ENCODE peak calls at places on chromosomes 6 and 20, in five cellular contexts. W is AG04450; O is SK-N-SH; S is psoas muscle; R is CD8-positive, alpha-beta memory T cell. N is an unnamed sample.

GRCh38 chr20:24995741-24996448 is 3.3 kb upstream of the APMAP start:
- DNase-seq in W (no peak), O (no peak), S (no peak), R (no peak), N (no peak)

GRCh38 chr20:15511551-15511950 is 1061.7 kb downstream of the KIF16B start:
- DNase-seq in W (no peak), O (no peak), S (no peak), R (no peak), N (no peak)

GRCh38 chr20:53070714-53071392 is 98.7 kb downstream of the TSHZ2 start:
- DNase-seq in W (no peak), O (no peak), S (no peak), R (no peak), N (no peak)

GRCh38 chr6:168302534-168302933 is 17.0 kb downstream of the DACT2 start:
- DNase-seq in W (no peak), O (no peak), S (no peak), R (no peak), N (no peak)

GRCh38 chr6:134111062-134111677 is 58.7 kb upstream of the SLC2A12 start:
- DNase-seq in W (no peak), O (peak; percentile 64), S (no peak), R (peak; percentile 12), N (no peak)

GRCh38 chr6:166626177-166627038 is 643 bp downstream of the RPS6KA2 start:
- DNase-seq in W (no peak), O (peak; percentile 64), S (no peak), R (peak; percentile 16), N (peak; percentile 40)

GRCh38 chr6:113997106-113997505 is 26.2 kb upstream of the HDAC2 start:
- DNase-seq in W (peak; percentile 50), O (no peak), S (no peak), R (no peak), N (no peak)

GRCh38 chr6:117165921-117166499 is 99.3 kb upstream of the VGLL2 start:
- DNase-seq in W (no peak), O (no peak), S (no peak), R (no peak), N (no peak)

GRCh38 chr20:45098096-45098773 is 2.7 kb downstream of the KCNS1 start:
- DNase-seq in W (no peak), O (peak; percentile 71), S (no peak), R (no peak), N (no peak)

GRCh38 chr6:422423-423061 is 31.0 kb downstream of the IRF4 start:
- DNase-seq in W (peak; percentile 89), O (no peak), S (no peak), R (no peak), N (no peak)

GRCh38 chr20:63651942-63652191 is 1.4 kb downstream of the STMN3 start:
- DNase-seq in W (no peak), O (peak; percentile 51), S (no peak), R (peak; percentile 48), N (no peak)

GRCh38 chr6:166348305-166348949 is 6.1 kb upstream of the SFT2D1 start:
- DNase-seq in W (no peak), O (no peak), S (no peak), R (no peak), N (no peak)

GRCh38 chr6:300494-301198 is 8.4 kb downstream of the DUSP22 start:
- DNase-seq in W (no peak), O (no peak), S (no peak), R (no peak), N (no peak)

GRCh38 chr6:25590986-25591385 is 61.0 kb upstream of the SCGN start:
- DNase-seq in W (no peak), O (peak; percentile 25), S (no peak), R (no peak), N (no peak)

GRCh38 chr6:49849121-49849907 is 17.0 kb downstream of the CRISP1 start:
- DNase-seq in W (peak; percentile 18), O (peak; percentile 15), S (no peak), R (no peak), N (no peak)

GRCh38 chr6:122276637-122277036 is 122.8 kb upstream of the HSF2 start:
- DNase-seq in W (no peak), O (no peak), S (no peak), R (no peak), N (no peak)

GRCh38 chr6:52362443-52363221 is 681 bp downstream of the PAQR8 start:
- DNase-seq in W (no peak), O (peak; percentile 72), S (peak; percentile 17), R (peak; percentile 37), N (peak; percentile 47)

GRCh38 chr20:44405246-44405645 is 49.7 kb downstream of the HNF4A start:
- DNase-seq in W (no peak), O (peak; percentile 52), S (no peak), R (no peak), N (no peak)

GRCh38 chr6:32668226-32668747 is 1.8 kb upstream of the HLA-DQB1 start:
- DNase-seq in W (no peak), O (no peak), S (peak; percentile 13), R (peak; percentile 60), N (peak; percentile 28)

GRCh38 chr6:116395647-116396046 is 24.9 kb downstream of the DSE start:
- DNase-seq in W (no peak), O (no peak), S (no peak), R (no peak), N (no peak)

GRCh38 chr6:126228001-126228791 is 111.7 kb upstream of the CENPW start:
- DNase-seq in W (no peak), O (peak; percentile 73), S (no peak), R (no peak), N (no peak)

GRCh38 chr6:112337209-112337638 is 9.9 kb upstream of the RFPL4B start:
- DNase-seq in W (peak; percentile 52), O (peak; percentile 84), S (peak; percentile 31), R (no peak), N (peak; percentile 49)

GRCh38 chr20:3092611-3093379 is 8.3 kb upstream of the AVP start:
- DNase-seq in W (no peak), O (peak; percentile 40), S (peak; percentile 36), R (no peak), N (no peak)

GRCh38 chr6:3825851-3826581 is 23.2 kb upstream of the FAM50B start:
- DNase-seq in W (peak; percentile 90), O (peak; percentile 72), S (peak; percentile 92), R (no peak), N (peak; percentile 92)

DNA sequence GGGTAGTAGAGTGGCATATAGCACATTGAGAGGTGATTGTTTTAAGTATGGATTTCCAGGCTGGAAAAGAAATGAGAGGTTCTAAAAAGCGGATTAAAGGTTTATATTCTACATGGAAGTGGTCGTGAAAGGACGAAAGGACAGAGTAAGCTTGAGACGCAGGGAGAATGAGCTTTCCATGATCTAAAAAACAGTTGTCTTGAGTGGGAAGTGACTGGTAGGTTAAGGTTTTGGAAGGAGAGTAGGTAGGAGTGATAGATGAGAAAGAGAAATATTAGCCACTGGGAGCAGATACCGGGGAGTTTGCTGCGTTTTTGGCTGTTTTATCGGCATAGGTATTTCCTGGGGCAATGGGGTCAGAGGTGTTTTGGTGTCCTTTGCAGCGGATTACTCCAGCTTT is 750.6 kb upstream of the ADGRB3 start:
- DNase-seq in W (no peak), O (no peak), S (no peak), R (no peak), N (no peak)
- H3K9me3 ChIP-seq in W (peaks cover 28% of the 10 kb centered on the region), O (no peaks in the 10 kb centered on the region), S (no peaks in the 10 kb centered on the region), R (no peaks in the 10 kb centered on the region), N (no peaks in the 10 kb centered on the region)

GRCh38 chr6:161327360-161327953 is 53.6 kb upstream of the AGPAT4 start:
- DNase-seq in W (no peak), O (no peak), S (no peak), R (no peak), N (no peak)
- H3K9me3 ChIP-seq in W (peaks cover 13% of the 10 kb centered on the region), O (peaks cover 6% of the 10 kb centered on the region), S (peaks cover 4% of the 10 kb centered on the region), R (no peaks in the 10 kb centered on the region), N (no peaks in the 10 kb centered on the region)

DNA sequence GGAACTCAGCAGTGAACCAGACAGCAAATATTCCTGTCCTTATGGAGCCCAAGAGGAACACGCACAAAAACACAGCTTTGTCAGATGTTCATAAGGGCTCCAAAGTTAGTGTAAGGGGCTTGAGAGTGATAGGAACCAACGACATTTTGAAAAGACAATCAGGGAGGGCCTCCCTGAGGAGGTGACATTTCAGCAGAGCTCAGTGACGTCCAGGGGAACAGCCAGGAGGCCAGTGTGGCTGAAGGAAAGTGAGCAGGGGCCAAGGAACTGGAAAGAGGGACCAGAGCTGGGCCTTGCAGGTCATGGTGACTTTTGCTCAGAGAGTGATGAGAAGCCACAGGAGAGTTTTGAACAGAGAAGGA is 16.1 kb downstream of the NOL4L start:
- DNase-seq in W (no peak), O (no peak), S (no peak), R (no peak), N (no peak)
- H3K9me3 ChIP-seq in W (no peaks in the 10 kb centered on the region), O (no peaks in the 10 kb centered on the region), S (no peaks in the 10 kb centered on the region), R (no peaks in the 10 kb centered on the region), N (no peaks in the 10 kb centered on the region)

GRCh38 chr20:31239139-31239538 is 18.3 kb upstream of the DEFB115 start:
- DNase-seq in W (no peak), O (no peak), S (no peak), R (no peak), N (no peak)

GRCh38 chr20:31237763-31238162 is 19.7 kb upstream of the DEFB115 start:
- DNase-seq in W (no peak), O (no peak), S (no peak), R (no peak), N (no peak)

DNA sequence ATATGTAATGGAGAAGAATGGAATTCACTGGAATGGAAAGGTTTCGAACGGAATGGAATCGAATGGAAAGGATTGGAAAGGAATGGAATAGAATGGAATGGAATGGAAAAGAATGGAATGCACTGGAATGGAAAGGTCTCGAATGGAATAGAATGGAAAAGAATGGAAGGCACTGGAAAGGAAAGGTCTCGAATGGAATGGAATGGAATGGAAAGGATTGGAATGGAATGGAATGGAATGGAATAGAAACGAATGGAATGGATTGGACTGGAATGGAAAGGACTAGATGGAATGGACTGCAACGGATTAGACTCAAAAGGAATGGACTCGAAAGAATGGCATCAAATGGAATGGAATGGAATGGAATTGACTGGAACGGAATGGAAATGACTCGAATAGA is 20.5 kb upstream of the DEFB115 start:
- DNase-seq in W (no peak), O (no peak), S (no peak), R (no peak), N (no peak)
- H3K9me3 ChIP-seq in W (peaks cover 83% of the 10 kb centered on the region), O (no peaks in the 10 kb centered on the region), S (peaks cover 59% of the 10 kb centered on the region), R (peaks cover 24% of the 10 kb centered on the region), N (peaks cover 13% of the 10 kb centered on the region)

DNA sequence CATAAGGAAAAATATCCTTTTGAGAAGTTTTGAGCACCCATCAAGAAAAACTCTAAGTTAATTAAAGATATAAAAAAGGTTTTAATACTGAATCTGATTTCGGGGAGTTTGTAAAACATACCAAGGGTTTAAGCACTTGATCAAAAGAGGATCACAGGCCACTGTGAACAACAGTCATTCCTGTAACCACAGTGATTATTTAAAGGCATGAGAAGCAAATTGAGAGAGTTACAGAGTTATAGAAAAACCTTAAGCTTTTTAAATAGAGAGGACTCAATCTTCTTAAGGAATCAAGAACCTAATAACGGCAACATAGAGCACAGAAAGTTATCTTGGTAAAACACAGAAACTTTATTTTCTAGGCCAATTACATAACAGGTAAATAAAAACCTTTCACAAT is 831.6 kb downstream of the C6orf118 start:
- DNase-seq in W (no peak), O (no peak), S (no peak), R (no peak), N (no peak)
- H3K9me3 ChIP-seq in W (peaks cover 2% of the 10 kb centered on the region), O (no peaks in the 10 kb centered on the region), S (peaks cover 2% of the 10 kb centered on the region), R (no peaks in the 10 kb centered on the region), N (no peaks in the 10 kb centered on the region)

GRCh38 chr6:12170351-12171079 is 119.6 kb upstream of the EDN1 start:
- DNase-seq in W (no peak), O (no peak), S (no peak), R (no peak), N (no peak)
- H3K9me3 ChIP-seq in W (no peaks in the 10 kb centered on the region), O (no peaks in the 10 kb centered on the region), S (no peaks in the 10 kb centered on the region), R (no peaks in the 10 kb centered on the region), N (no peaks in the 10 kb centered on the region)

N was measured in uterus.